ENCODE peak calls at places on chromosomes 6 and 20, in eight cellular contexts. X, Z, P, C, O, U, F and I are unnamed samples.

GRCh38 chr6:66496659-66497058 is 789.6 kb upstream of the EYS start:
- DNase-seq in O (no peak), X (peak), C (no peak), Z (no peak), P (no peak), U (no peak), F (peak), I (peak)

GRCh38 chr20:20003088-20003954 is 13.8 kb upstream of the NAA20 start:
- DNase-seq in O (peak), F (no peak), C (no peak), Z (no peak), X (no peak), P (no peak), U (peak), I (peak)

GRCh38 chr6:6246539-6246938 is 73.9 kb downstream of the F13A1 start:
- DNase-seq in Z (no peak), O (no peak), C (no peak), X (no peak), F (no peak), P (no peak), U (no peak), I (no peak)

GRCh38 chr20:2559641-2560040 is 23.3 kb downstream of the TMC2 start:
- DNase-seq in C (no peak), F (no peak), X (no peak), U (no peak), P (no peak), Z (no peak), O (no peak), I (no peak)

GRCh38 chr20:44911264-44911921 is 1.5 kb downstream of the PABPC1L start:
- DNase-seq in U (peak), X (peak), P (no peak), C (no peak), F (peak), O (no peak), Z (no peak), I (peak)

GRCh38 chr6:50791900-50792508 is 26.7 kb upstream of the TFAP2B start:
- DNase-seq in C (no peak), P (no peak), U (no peak), F (peak), X (peak), O (no peak), Z (no peak), I (peak)

GRCh38 chr6:159714404-159714803 is 12.9 kb upstream of the WTAP start:
- DNase-seq in C (no peak), Z (no peak), F (no peak), U (no peak), P (no peak), O (no peak), X (no peak), I (no peak)

GRCh38 chr6:15509335-15509933 is 153.4 kb downstream of the DTNBP1 start:
- DNase-seq in F (no peak), O (no peak), P (no peak), X (no peak), U (no peak), C (no peak), Z (no peak), I (no peak)

GRCh38 chr6:34132486-34133185 is 13.3 kb downstream of the GRM4 start:
- DNase-seq in U (no peak), C (no peak), X (peak), F (peak), O (no peak), P (no peak), Z (no peak), I (peak)

GRCh38 chr20:51650685-51651134 is 108.2 kb upstream of the NFATC2 start:
- DNase-seq in F (no peak), Z (no peak), O (no peak), X (peak), U (no peak), P (peak), C (no peak), I (peak)

GRCh38 chr6:129353067-129353466 is 356.9 kb downstream of the ARHGAP18 start:
- DNase-seq in F (no peak), U (peak), X (no peak), C (no peak), O (no peak), P (no peak), Z (no peak), I (no peak)

GRCh38 chr20:33687370-33687915 is 1.3 kb upstream of the E2F1 start:
- DNase-seq in U (no peak), Z (no peak), F (peak), O (no peak), X (no peak), P (no peak), C (no peak), I (peak)

GRCh38 chr6:106599440-106599839 is 29.9 kb downstream of the RTN4IP1 start:
- DNase-seq in O (no peak), X (no peak), F (no peak), P (no peak), Z (no peak), U (no peak), C (no peak), I (no peak)

GRCh38 chr6:31094389-31094881 is 17.9 kb downstream of the C6orf15 start:
- DNase-seq in U (no peak), C (no peak), P (no peak), Z (no peak), F (no peak), O (no peak), X (no peak), I (no peak)

GRCh38 chr20:36575066-36575743 is 1.8 kb downstream of the TGIF2 start:
- DNase-seq in F (peak), Z (peak), X (peak), U (peak), O (no peak), C (no peak), P (no peak), I (peak)

GRCh38 chr6:1222426-1223311 is 89.2 kb upstream of the FOXQ1 start:
- DNase-seq in Z (no peak), F (no peak), C (no peak), U (peak), X (no peak), P (no peak), O (no peak), I (no peak)

GRCh38 chr20:32155017-32155965 is 45.8 kb downstream of the TM9SF4 start:
- DNase-seq in C (peak), F (peak), U (peak), X (peak), Z (peak), O (peak), P (peak), I (peak)

GRCh38 chr6:169527306-169527705 is 174.5 kb downstream of the WDR27 start:
- DNase-seq in Z (no peak), P (no peak), O (no peak), U (no peak), X (peak), F (no peak), C (no peak), I (peak)

DNA sequence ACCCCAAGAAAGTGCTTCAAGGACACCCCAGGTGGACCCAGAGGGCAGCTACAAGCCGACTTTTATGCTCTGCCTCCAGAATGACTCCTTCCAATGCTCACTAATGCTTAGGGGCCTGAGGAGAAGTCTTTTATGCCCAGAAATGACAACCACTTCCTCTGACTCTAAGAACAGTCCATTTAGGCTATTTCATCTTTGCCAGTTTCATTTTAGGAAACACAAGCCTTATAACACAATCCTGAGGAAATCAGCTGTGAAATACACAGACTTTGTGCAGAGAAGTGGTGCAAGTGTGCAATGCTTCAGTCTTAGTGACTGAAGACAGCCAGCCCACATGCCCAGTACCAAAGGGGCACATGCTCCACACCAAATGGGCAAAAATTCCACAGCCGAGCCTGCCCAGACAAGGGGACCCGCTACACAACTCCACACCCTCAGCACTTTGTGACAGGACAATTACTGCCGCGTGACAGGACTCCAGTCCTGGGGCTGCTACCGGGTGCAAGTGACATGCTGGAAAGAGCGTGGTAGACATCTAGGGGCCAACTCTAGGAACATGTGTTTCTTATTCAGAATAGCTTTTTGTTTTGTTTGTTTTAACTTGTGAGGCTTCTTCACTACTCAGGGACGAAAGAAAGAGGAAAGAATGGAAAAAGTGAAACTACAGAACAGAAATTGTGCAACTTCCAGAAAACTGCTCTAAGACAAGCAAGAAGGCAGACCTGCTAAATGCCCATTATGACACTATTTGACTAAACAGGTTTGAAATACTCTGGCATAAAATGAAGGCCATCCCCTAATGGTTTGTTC is 28.2 kb upstream of the PLAGL1 start:
- DNase-seq in P (no peak), F (peak), O (no peak), X (peak), C (no peak), Z (no peak), U (no peak), I (peak)
- TF ChIP-seq CTCF in P (no peak), F (no peak), O (no peak), X (no peak), C (no peak), Z (no peak), U (no peak), I (no peak)

GRCh38 chr6:125094563-125094962 is 59.0 kb upstream of the TPD52L1 start:
- DNase-seq in F (no peak), P (no peak), O (no peak), U (no peak), C (peak), X (peak), Z (no peak), I (peak)

GRCh38 chr6:125098253-125098652 is 55.3 kb upstream of the TPD52L1 start:
- DNase-seq in Z (no peak), O (no peak), F (no peak), U (no peak), P (no peak), X (no peak), C (no peak), I (no peak)

GRCh38 chr6:125097186-125097585 is 56.4 kb upstream of the TPD52L1 start:
- DNase-seq in C (no peak), U (no peak), Z (no peak), F (no peak), P (no peak), X (no peak), O (no peak), I (no peak)

GRCh38 chr6:125099211-125100017 is 54.2 kb upstream of the TPD52L1 start:
- DNase-seq in X (peak), O (peak), C (no peak), F (peak), P (no peak), U (peak), Z (peak), I (peak)

GRCh38 chr6:125095501-125096301 is 57.9 kb upstream of the TPD52L1 start:
- DNase-seq in P (peak), O (no peak), X (peak), Z (no peak), C (peak), F (no peak), U (no peak), I (peak)
- H3K4me3 ChIP-seq in P (no peak), O (no peak), X (no peak), Z (no peak), C (no peak), F (no peak), U (no peak), I (no peak)

DNA sequence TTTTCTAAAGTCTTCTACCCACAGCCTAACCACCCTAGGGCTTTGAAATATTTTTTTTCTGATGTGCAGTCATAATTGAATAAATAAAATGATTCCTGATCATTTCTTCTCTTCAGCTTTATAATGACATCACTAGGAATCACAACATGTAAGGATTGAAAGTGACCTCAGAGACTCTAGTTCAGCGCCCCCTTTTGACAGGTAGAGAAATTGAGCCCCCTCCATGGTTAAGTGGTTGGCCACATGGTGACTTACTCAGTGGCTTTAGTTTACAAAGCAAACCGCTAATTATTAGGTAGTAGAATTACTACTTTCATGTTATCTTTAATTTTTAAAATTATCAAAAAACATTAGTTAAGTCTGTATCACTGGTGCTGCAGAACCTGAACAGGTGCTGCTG is 13.3 kb upstream of the SLC2A12 start:
- DNase-seq in O (no peak), Z (no peak), P (no peak), C (no peak), F (no peak), X (no peak), U (no peak), I (peak)
- TF ChIP-seq CTCF in O (no peak), Z (peak), P (peak), C (peak), F (peak), X (peak), U (peak), I (peak)

GRCh38 chr6:113809818-113810217 is 47.3 kb upstream of the MARCKS start:
- DNase-seq in F (no peak), U (no peak), X (no peak), C (no peak), O (no peak), P (no peak), Z (no peak), I (no peak)
- H3K4me3 ChIP-seq in F (no peak), U (no peak), X (no peak), C (no peak), O (no peak), P (no peak), Z (no peak), I (no peak)

GRCh38 chr6:26575494-26575939 is 21.2 kb upstream of the ABT1 start:
- DNase-seq in O (no peak), F (no peak), U (no peak), X (peak), Z (no peak), C (no peak), P (no peak), I (peak)
- TF ChIP-seq CTCF in O (no peak), F (no peak), U (no peak), X (no peak), Z (no peak), C (no peak), P (no peak), I (no peak)

GRCh38 chr6:44261581-44261980 is 3.8 kb downstream of the NFKBIE start:
- DNase-seq in Z (peak), O (no peak), U (no peak), F (no peak), X (no peak), P (no peak), C (no peak), I (no peak)

GRCh38 chr6:44263357-44264100 is 1.8 kb downstream of the NFKBIE start:
- DNase-seq in Z (peak), X (no peak), C (no peak), O (no peak), P (no peak), U (no peak), F (peak), I (no peak)

GRCh38 chr6:44260451-44261297 is 3.3 kb upstream of the SLC35B2 start:
- DNase-seq in O (no peak), P (no peak), X (no peak), F (no peak), Z (peak), C (no peak), U (no peak), I (no peak)

GRCh38 chr6:44264154-44265002 is 973 bp downstream of the NFKBIE start:
- DNase-seq in Z (peak), O (no peak), F (no peak), C (no peak), X (no peak), P (no peak), U (no peak), I (no peak)

GRCh38 chr6:44262467-44263356 is 2.6 kb downstream of the NFKBIE start:
- DNase-seq in C (no peak), F (no peak), Z (peak), X (no peak), O (no peak), P (no peak), U (no peak), I (no peak)
- H3K4me3 ChIP-seq in C (peak), F (no peak), Z (peak), X (peak), O (peak), P (peak), U (no peak), I (no peak)

GRCh38 chr20:47304287-47304686 is 52.2 kb downstream of the ZMYND8 start:
- DNase-seq in P (no peak), X (peak), F (peak), Z (no peak), C (no peak), O (no peak), U (no peak), I (peak)
- TF ChIP-seq CTCF in P (peak), X (no peak), F (peak), Z (no peak), C (no peak), O (no peak), U (no peak), I (no peak)

GRCh38 chr20:38164069-38164468 is 1.0 kb downstream of the TGM2 start:
- DNase-seq in C (no peak), F (no peak), X (no peak), U (no peak), Z (no peak), P (no peak), O (no peak), I (no peak)
- H3K4me3 ChIP-seq in C (no peak), F (no peak), X (peak), U (peak), Z (peak), P (peak), O (peak), I (no peak)

DNA sequence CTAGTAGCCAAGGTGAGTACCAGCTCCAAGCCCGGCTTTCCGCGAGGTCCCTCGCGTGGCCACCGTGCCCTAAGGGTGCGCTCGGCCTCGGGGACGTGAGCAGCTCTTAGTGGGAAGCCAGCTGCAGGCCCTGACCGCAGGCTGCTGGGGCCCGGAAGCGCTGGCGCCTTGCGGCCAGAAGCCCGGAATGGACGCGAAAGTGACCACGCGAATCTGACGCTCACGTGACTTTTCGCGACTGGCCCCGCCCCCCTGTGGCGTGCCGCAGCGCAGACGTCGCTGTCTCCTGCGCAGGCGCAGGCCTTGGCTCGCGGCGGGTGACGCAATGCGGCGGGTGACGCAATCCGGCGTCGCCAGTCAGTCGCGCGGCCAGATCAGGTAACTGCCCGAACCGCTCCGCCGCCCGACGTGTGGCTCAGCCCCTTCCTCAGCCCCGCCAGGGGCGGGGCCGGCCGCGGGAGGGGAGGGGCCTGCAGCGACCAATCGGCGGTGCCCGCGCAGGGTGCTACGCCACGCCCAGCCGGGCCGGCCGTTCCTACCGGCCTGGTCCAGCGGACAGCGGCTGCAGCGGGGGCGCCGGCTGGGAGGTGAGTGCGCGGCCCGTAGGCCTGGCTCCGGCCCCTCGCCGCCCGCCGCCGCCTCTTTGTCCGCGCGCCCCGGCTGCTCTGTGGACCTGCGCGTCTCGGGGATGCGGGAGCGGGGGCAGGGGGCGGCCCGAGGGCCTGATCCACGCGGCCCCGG is at the start of gene GZF1:
- DNase-seq in U (peak), F (peak), Z (peak), X (peak), O (peak), C (peak), P (peak), I (peak)
- TF ChIP-seq CTCF in U (peak), F (peak), Z (no peak), X (no peak), O (no peak), C (no peak), P (no peak), I (no peak)

GRCh38 chr6:68655028-68655427 is 19.9 kb downstream of the ADGRB3 start:
- DNase-seq in F (no peak), Z (no peak), P (no peak), U (no peak), C (no peak), X (no peak), O (no peak), I (no peak)

GRCh38 chr6:68654134-68654533 is 19.1 kb downstream of the ADGRB3 start:
- DNase-seq in C (no peak), X (no peak), P (no peak), O (no peak), Z (no peak), U (no peak), F (no peak), I (no peak)

GRCh38 chr6:68652117-68652536 is 17.0 kb downstream of the ADGRB3 start:
- DNase-seq in Z (no peak), O (no peak), P (no peak), F (no peak), X (no peak), U (no peak), C (no peak), I (no peak)

GRCh38 chr6:68653074-68653705 is 18.1 kb downstream of the ADGRB3 start:
- DNase-seq in P (no peak), Z (no peak), X (no peak), F (no peak), U (no peak), C (no peak), O (no peak), I (no peak)

GRCh38 chr6:68653706-68654089 is 18.6 kb downstream of the ADGRB3 start:
- DNase-seq in X (no peak), O (no peak), P (no peak), Z (no peak), U (no peak), C (no peak), F (no peak), I (no peak)
- H3K4me3 ChIP-seq in X (no peak), O (peak), P (no peak), Z (no peak), U (no peak), C (no peak), F (no peak), I (no peak)